ENCODE peak calls at places on chromosome 2, in four cellular contexts. N is keratinocyte, B is upper lobe of right lung, L is spleen. G is an unnamed sample.

GRCh38 chr2:178476477-178476876 is 1.9 kb downstream of the FKBP7 start:
- DNase-seq in N (no peak), B (no peak), L (no peak), G (no peak)

GRCh38 chr2:2579814-2580213 is 248.7 kb upstream of the MYT1L start:
- DNase-seq in B (no peak), L (peak; percentile 38), N (no peak), G (no peak)

GRCh38 chr2:57497489-57498096 is 549.0 kb upstream of the VRK2 start:
- DNase-seq in B (no peak), L (no peak), N (no peak), G (peak; percentile 70)

GRCh38 chr2:128573531-128573930 is 254.9 kb upstream of the HS6ST1 start:
- DNase-seq in L (no peak), B (peak; percentile 28), N (no peak), G (no peak)

GRCh38 chr2:174211954-174212353 is 36.4 kb downstream of the OLA1 start:
- DNase-seq in B (no peak), L (no peak), N (no peak), G (no peak)

GRCh38 chr2:187615364-187615763 is 61.1 kb upstream of the TFPI start:
- DNase-seq in L (no peak), N (no peak), B (no peak), G (no peak)

GRCh38 chr2:178157574-178157973 is 36.7 kb upstream of the OSBPL6 start:
- DNase-seq in B (no peak), L (no peak), N (no peak), G (no peak)

GRCh38 chr2:237540823-237541222 is 25.6 kb upstream of the PRLH start:
- DNase-seq in L (peak; percentile 80), N (peak; percentile 9), B (no peak), G (no peak)

GRCh38 chr2:185291035-185291647 is 447.5 kb upstream of the FSIP2 start:
- DNase-seq in L (no peak), N (no peak), B (peak; percentile 63), G (peak; percentile 79)

GRCh38 chr2:119311371-119311770 is 55.3 kb downstream of the C2orf76 start:
- DNase-seq in L (no peak), N (no peak), B (no peak), G (peak; percentile 33)

GRCh38 chr2:145980318-145980717 is 1460.4 kb upstream of the ZEB2 start:
- DNase-seq in N (no peak), L (no peak), B (no peak), G (no peak)

GRCh38 chr2:58427572-58428285 is 186.6 kb upstream of the FANCL start:
- DNase-seq in N (no peak), B (no peak), L (no peak), G (peak; percentile 35)

GRCh38 chr2:238462782-238463396 is 36.2 kb downstream of the ASB1 start:
- DNase-seq in N (peak; percentile 2), L (no peak), B (no peak), G (no peak)

GRCh38 chr2:148828941-148829340 is 46.1 kb upstream of the KIF5C start:
- DNase-seq in B (no peak), N (no peak), L (no peak), G (no peak)

GRCh38 chr2:203692039-203692710 is 14.3 kb upstream of the CD28 start:
- DNase-seq in N (no peak), L (no peak), B (no peak), G (no peak)

GRCh38 chr2:105220604-105221003 is 20.9 kb upstream of the GPR45 start:
- DNase-seq in N (no peak), B (no peak), L (no peak), G (no peak)

GRCh38 chr2:127057371-127058245 is 49.3 kb downstream of the BIN1 start:
- DNase-seq in N (no peak), B (no peak), L (no peak), G (no peak)

GRCh38 chr2:172334988-172335387 is 92.4 kb upstream of the ITGA6 start:
- DNase-seq in N (no peak), L (no peak), B (no peak), G (no peak)

GRCh38 chr2:239288951-239289481 is 111.8 kb downstream of the HDAC4 start:
- DNase-seq in N (no peak), B (peak; percentile 26), L (peak; percentile 74), G (no peak)

GRCh38 chr2:43269706-43270105 is 43.3 kb upstream of the ZFP36L2 start:
- DNase-seq in N (no peak), B (no peak), L (no peak), G (no peak)

GRCh38 chr2:183242937-183243336 is 118.7 kb downstream of the NUP35 start:
- DNase-seq in N (no peak), L (no peak), B (no peak), G (no peak)

GRCh38 chr2:183243760-183244159 is 119.5 kb downstream of the NUP35 start:
- DNase-seq in B (no peak), L (no peak), N (peak; percentile 65), G (no peak)

GRCh38 chr2:183248866-183249567 is 124.8 kb downstream of the NUP35 start:
- DNase-seq in L (no peak), N (no peak), B (no peak), G (no peak)

GRCh38 chr2:183250061-183250460 is 125.8 kb downstream of the NUP35 start:
- DNase-seq in B (no peak), N (peak; percentile 78), L (no peak), G (no peak)

GRCh38 chr2:183244300-183244849 is 120.1 kb downstream of the NUP35 start:
- DNase-seq in B (no peak), N (no peak), L (no peak), G (no peak)
- TF ChIP-seq CTCF in B (no peak), N (no peak), L (no peak), G (no peak)

GRCh38 chr2:14306268-14306950 is 326.1 kb upstream of the LRATD1 start:
- DNase-seq in L (no peak), N (no peak), B (no peak), G (no peak)
- H3K9me3 ChIP-seq in L (no peaks in the 10 kb centered on the region), N (no peaks in the 10 kb centered on the region), B (no peaks in the 10 kb centered on the region), G (no peaks in the 10 kb centered on the region)

DNA sequence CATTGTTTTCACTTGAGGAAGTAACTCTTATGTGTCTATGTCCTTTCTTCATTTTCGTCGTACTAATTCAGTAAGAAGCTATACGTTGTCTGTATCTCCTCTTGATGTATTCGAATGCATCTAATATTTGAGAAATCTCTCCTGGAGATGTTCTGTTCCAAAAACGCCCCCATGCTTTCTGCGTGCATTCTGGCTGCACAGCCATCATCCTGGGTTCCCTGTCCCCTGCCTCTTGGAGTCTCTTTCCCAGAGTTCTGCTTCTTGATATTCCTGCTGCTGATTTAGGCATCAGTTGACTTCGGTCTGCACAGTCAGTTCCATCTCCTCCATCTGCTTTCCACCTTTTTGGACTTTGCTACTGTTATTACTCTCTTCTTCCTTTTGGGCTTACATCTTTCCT is 13.5 kb downstream of the PNO1 start:
- DNase-seq in B (no peak), N (no peak), L (no peak), G (no peak)
- H3K4me1 ChIP-seq in B (no peaks in the 10 kb centered on the region), N (peaks cover 13% of the 10 kb centered on the region), L (peaks cover 14% of the 10 kb centered on the region), G (peaks cover 4% of the 10 kb centered on the region)

GRCh38 chr2:30883184-30883583 is 75.9 kb upstream of the CAPN13 start:
- DNase-seq in B (no peak), N (no peak), L (no peak), G (no peak)
- TF ChIP-seq CTCF in B (no peak), N (no peak), L (no peak), G (no peak)

GRCh38 chr2:226179010-226179409 is 620.6 kb downstream of the IRS1 start:
- DNase-seq in B (no peak), L (no peak), N (peak; percentile 36), G (no peak)

GRCh38 chr2:226174390-226174789 is 625.2 kb downstream of the IRS1 start:
- DNase-seq in N (no peak), L (no peak), B (no peak), G (no peak)

GRCh38 chr2:226172939-226173338 is 626.7 kb downstream of the IRS1 start:
- DNase-seq in B (no peak), L (no peak), N (no peak), G (no peak)

GRCh38 chr2:226180485-226180884 is 619.1 kb downstream of the IRS1 start:
- DNase-seq in B (no peak), N (no peak), L (no peak), G (no peak)

GRCh38 chr2:226176298-226176984 is 623.2 kb downstream of the IRS1 start:
- DNase-seq in L (no peak), B (no peak), N (no peak), G (no peak)
- H3K9me3 ChIP-seq in L (peaks cover 26% of the 10 kb centered on the region), B (peaks cover 14% of the 10 kb centered on the region), N (peaks cover 20% of the 10 kb centered on the region), G (no peaks in the 10 kb centered on the region)

GRCh38 chr2:160409480-160409879 is 84.1 kb downstream of the RBMS1 start:
- DNase-seq in L (no peak), N (no peak), B (no peak), G (no peak)

GRCh38 chr2:160408575-160409291 is 84.9 kb downstream of the RBMS1 start:
- DNase-seq in B (no peak), L (peak; percentile 76), N (no peak), G (no peak)

GRCh38 chr2:160406591-160407392 is 86.8 kb downstream of the RBMS1 start:
- DNase-seq in L (peak; percentile 94), N (no peak), B (peak; percentile 80), G (peak; percentile 57)

GRCh38 chr2:160408205-160408561 is 85.4 kb downstream of the RBMS1 start:
- DNase-seq in N (no peak), L (no peak), B (no peak), G (no peak)

GRCh38 chr2:160407393-160408204 is 86.0 kb downstream of the RBMS1 start:
- DNase-seq in N (no peak), B (peak; percentile 88), L (peak; percentile 95), G (peak; percentile 81)
- H3K4me1 ChIP-seq in N (peaks cover 76% of the 10 kb centered on the region), B (peaks cover 68% of the 10 kb centered on the region), L (peaks cover 80% of the 10 kb centered on the region), G (peaks cover 30% of the 10 kb centered on the region)

GRCh38 chr2:199594443-199594842 is 136.7 kb upstream of the SATB2 start:
- DNase-seq in N (no peak), B (no peak), L (no peak), G (no peak)

GRCh38 chr2:199602271-199602895 is 144.6 kb upstream of the SATB2 start:
- DNase-seq in L (no peak), B (no peak), N (no peak), G (peak; percentile 58)

DNA sequence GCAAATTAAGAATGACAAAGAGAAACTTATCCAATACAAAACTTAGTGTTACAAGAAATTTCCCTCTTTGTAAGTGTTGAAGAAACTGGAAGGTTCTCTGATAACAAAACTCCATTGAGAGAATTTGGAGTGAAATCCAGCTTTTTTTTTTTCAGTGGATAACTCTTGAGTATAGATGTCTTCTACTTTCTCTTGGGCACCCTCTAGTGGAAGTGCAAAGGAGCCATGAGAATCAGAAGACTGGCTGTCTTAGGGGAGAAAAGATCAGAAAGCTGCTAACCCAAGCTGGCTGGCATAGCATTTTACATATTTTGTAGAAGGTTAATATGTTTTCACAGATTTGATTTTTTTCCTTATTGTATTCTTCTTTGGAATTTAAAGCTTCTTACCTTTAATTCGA is 138.8 kb upstream of the SATB2 start:
- DNase-seq in B (no peak), N (no peak), L (no peak), G (peak; percentile 36)
- TF ChIP-seq CTCF in B (peak; percentile 38), N (peak; percentile 72), L (peak; percentile 28), G (peak; percentile 55)